ENCODE peak calls at places on chromosomes 5 and 9, in six cellular contexts. B is ascending aorta, Z is GM23338, W is left ventricle myocardium inferior, O is MCF 10A, Q is MM.1S. F is an unnamed sample.

GRCh38 chr5:178595145-178595544 is 5.0 kb upstream of the COL23A1 start:
- DNase-seq in W (no peak), B (no peak), O (no peak), Q (no peak), Z (no peak), F (no peak)

GRCh38 chr5:35821513-35821912 is 35.2 kb upstream of the IL7R start:
- DNase-seq in B (no peak), W (no peak), O (no peak), Q (no peak), Z (no peak), F (no peak)

GRCh38 chr9:98709968-98710965 is 1.5 kb upstream of the GABBR2 start:
- DNase-seq in O (peak; percentile 49), Z (peak; percentile 71), B (no peak), W (no peak), Q (no peak), F (no peak)

GRCh38 chr9:132670816-132671371 is 630 bp downstream of the GTF3C4 start:
- DNase-seq in Q (peak; percentile 44), B (no peak), Z (peak; percentile 80), W (no peak), O (peak; percentile 25), F (no peak)

GRCh38 chr9:27848315-27848714 is 275.0 kb upstream of the C9orf72 start:
- DNase-seq in Z (no peak), O (no peak), B (no peak), W (no peak), Q (no peak), F (no peak)

GRCh38 chr9:127535834-127536233 is 76.2 kb upstream of the STXBP1 start:
- DNase-seq in Q (no peak), B (no peak), W (no peak), O (no peak), Z (no peak), F (no peak)

GRCh38 chr5:26329562-26330189 is 708.7 kb downstream of the CDH9 start:
- DNase-seq in Q (peak; percentile 21), Z (peak; percentile 45), W (no peak), B (no peak), O (peak; percentile 59), F (no peak)

GRCh38 chr9:121576281-121577075 is 75.0 kb upstream of the DAB2IP start:
- DNase-seq in O (no peak), W (no peak), Z (no peak), B (no peak), Q (no peak), F (no peak)

GRCh38 chr5:110054240-110054639 is 364.5 kb downstream of the MAN2A1 start:
- DNase-seq in B (peak; percentile 14), Q (peak; percentile 97), O (peak; percentile 95), Z (peak; percentile 20), W (no peak), F (no peak)

GRCh38 chr5:80186634-80187033 is 69.2 kb downstream of the SERINC5 start:
- DNase-seq in B (no peak), Z (no peak), Q (no peak), O (peak; percentile 91), W (no peak), F (no peak)

GRCh38 chr5:1737790-1738405 is 61.7 kb downstream of the MRPL36 start:
- DNase-seq in Q (peak; percentile 56), O (peak; percentile 55), B (no peak), Z (peak; percentile 63), W (no peak), F (no peak)

GRCh38 chr5:100902406-100903035 is 561 bp downstream of the ST8SIA4 start:
- DNase-seq in B (no peak), O (peak; percentile 30), W (no peak), Z (peak; percentile 61), Q (peak; percentile 45), F (no peak)

GRCh38 chr5:59062986-59063683 is 480.3 kb downstream of the RAB3C start:
- DNase-seq in B (no peak), O (peak; percentile 81), Z (no peak), W (no peak), Q (no peak), F (no peak)

GRCh38 chr9:36870960-36871359 is 163.1 kb downstream of the PAX5 start:
- DNase-seq in W (no peak), B (no peak), Q (no peak), Z (no peak), O (no peak), F (no peak)

GRCh38 chr5:99019254-99019653 is 90.4 kb upstream of the CHD1 start:
- DNase-seq in B (no peak), Z (no peak), O (no peak), Q (no peak), W (no peak), F (no peak)

GRCh38 chr5:73644385-73644963 is 18.5 kb downstream of the ARHGEF28 start:
- DNase-seq in O (no peak), W (no peak), B (no peak), Z (peak; percentile 49), Q (no peak), F (no peak)

GRCh38 chr5:35922468-35922867 is 16.0 kb downstream of the CAPSL start:
- DNase-seq in B (no peak), W (no peak), Q (no peak), Z (no peak), O (no peak), F (no peak)

GRCh38 chr9:131095666-131096489 is 453 bp upstream of the AIF1L start:
- DNase-seq in Z (peak; percentile 94), W (no peak), Q (no peak), O (peak; percentile 9), B (no peak), F (no peak)

GRCh38 chr9:133979921-133980863 is 11.9 kb downstream of the VAV2 start:
- DNase-seq in W (peak; percentile 14), O (no peak), Z (no peak), Q (no peak), B (no peak), F (no peak)

GRCh38 chr5:1769017-1769640 is 30.5 kb downstream of the MRPL36 start:
- DNase-seq in Z (no peak), B (no peak), Q (no peak), O (no peak), W (no peak), F (no peak)

GRCh38 chr9:96420468-96421219 is 2.5 kb upstream of the ZNF367 start:
- DNase-seq in O (peak; percentile 94), W (no peak), B (no peak), Z (peak; percentile 89), Q (peak; percentile 15), F (no peak)

GRCh38 chr5:144391044-144391443 is 220.4 kb downstream of the KCTD16 start:
- DNase-seq in Z (no peak), W (no peak), Q (no peak), B (no peak), O (no peak), F (no peak)

GRCh38 chr9:35753466-35753865 is 610 bp downstream of the MSMP start:
- DNase-seq in W (no peak), O (no peak), B (no peak), Q (no peak), Z (no peak), F (no peak)

GRCh38 chr5:68884144-68884754 is 209.6 kb upstream of the SLC30A5 start:
- DNase-seq in Z (no peak), W (no peak), Q (no peak), B (no peak), O (no peak), F (no peak)

GRCh38 chr5:40033411-40033810 is 608.6 kb upstream of the DAB2 start:
- DNase-seq in B (no peak), W (no peak), O (no peak), Z (no peak), Q (no peak), F (no peak)

GRCh38 chr5:60959156-60959555 is 14.2 kb downstream of the NDUFAF2 start:
- DNase-seq in B (no peak), W (no peak), Z (no peak), O (peak; percentile 24), Q (peak; percentile 8), F (no peak)
- TF ChIP-seq CTCF in B (peak; percentile 23), W (peak; percentile 49), Z (peak; percentile 31), O (peak; percentile 34), Q (peak; percentile 28), F (no peak)

GRCh38 chr5:160129841-160130240 is 10.6 kb upstream of the PWWP2A start:
- DNase-seq in B (no peak), Z (no peak), Q (no peak), W (no peak), O (no peak), F (no peak)

GRCh38 chr5:160128632-160129031 is 9.4 kb upstream of the PWWP2A start:
- DNase-seq in O (no peak), Z (no peak), W (no peak), B (no peak), Q (no peak), F (no peak)

GRCh38 chr5:160133071-160133917 is 14.0 kb upstream of the PWWP2A start:
- DNase-seq in Q (no peak), Z (peak; percentile 86), O (no peak), W (peak; percentile 21), B (no peak), F (no peak)

GRCh38 chr5:160133918-160134304 is 14.7 kb upstream of the PWWP2A start:
- DNase-seq in B (no peak), W (no peak), O (no peak), Q (no peak), Z (peak; percentile 50), F (no peak)

GRCh38 chr5:160134332-160134731 is 15.1 kb upstream of the PWWP2A start:
- DNase-seq in O (no peak), B (no peak), W (no peak), Q (no peak), Z (no peak), F (no peak)
- TF ChIP-seq CTCF in O (no peak), B (no peak), W (no peak), Q (no peak), Z (no peak), F (no peak)

DNA sequence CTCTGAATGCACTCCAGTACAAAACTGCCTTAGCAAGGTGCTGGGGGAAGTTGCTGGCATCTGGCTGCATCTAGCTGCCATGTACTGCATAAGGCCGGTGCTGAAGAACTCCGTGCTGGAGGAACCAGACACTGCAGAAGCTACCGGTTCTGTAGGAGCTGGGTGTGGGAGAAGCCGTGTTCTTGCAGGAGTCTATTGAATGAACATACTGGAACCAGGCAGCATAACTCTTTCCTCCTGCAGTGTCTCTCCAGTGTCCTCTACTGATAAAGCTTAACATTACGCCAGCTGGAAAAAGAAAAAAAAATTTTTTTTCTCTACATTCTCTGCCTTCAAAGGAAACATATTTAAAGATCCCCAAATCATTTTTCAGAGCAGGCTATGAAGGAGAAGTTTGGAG is 38.5 kb downstream of the VPS13A start:
- DNase-seq in B (no peak), Q (no peak), O (no peak), Z (peak; percentile 19), W (no peak), F (no peak)
- TF ChIP-seq CTCF in B (no peak), Q (no peak), O (no peak), Z (peak; percentile 21), W (peak; percentile 21), F (no peak)

DNA sequence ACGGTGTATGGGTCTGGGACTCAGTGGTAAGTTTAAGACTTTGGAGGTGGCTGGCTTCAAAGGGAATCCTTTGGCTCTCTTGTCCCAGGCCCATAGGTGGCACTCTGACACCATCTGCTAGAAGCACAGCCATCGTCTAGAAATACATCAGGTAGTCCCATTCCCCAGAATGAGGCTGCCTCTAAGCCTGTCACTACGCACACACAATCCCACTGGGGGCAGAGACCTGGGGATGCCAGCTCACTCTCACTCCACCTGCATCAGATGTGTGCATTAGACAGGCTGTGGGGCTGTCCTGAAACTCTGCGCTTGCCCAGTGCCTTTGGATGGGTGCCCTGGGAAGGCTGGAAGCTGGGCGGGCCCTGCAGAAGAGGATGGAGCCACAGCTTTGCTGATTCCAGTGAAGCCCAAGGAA is 127.5 kb upstream of the PANK3 start:
- DNase-seq in B (no peak), Q (peak; percentile 12), Z (peak; percentile 79), W (no peak), O (peak; percentile 60), F (no peak)
- TF ChIP-seq CTCF in B (peak; percentile 53), Q (peak; percentile 24), Z (peak; percentile 68), W (peak; percentile 73), O (peak; percentile 53), F (no peak)

F was measured in omental fat pad.